ENCODE peak calls at places on chromosomes 16 and 17, in four cellular contexts. Z, D, R and T are unnamed samples.

GRCh38 chr17:18364166-18364565 is 816 bp upstream of the SHMT1 start:
- DNase-seq in D (no peak), R (no peak), Z (no peak), T (no peak)

GRCh38 chr17:44081681-44082080 is 11.1 kb downstream of the G6PC3 start:
- DNase-seq in D (peak), R (no peak), Z (no peak), T (no peak)

GRCh38 chr17:2111691-2112090 is 56.8 kb downstream of the HIC1 start:
- DNase-seq in R (no peak), Z (no peak), D (peak), T (no peak)

GRCh38 chr16:69724981-69725479 is 1.3 kb downstream of the NQO1 start:
- DNase-seq in D (no peak), Z (no peak), R (no peak), T (no peak)

GRCh38 chr17:2264023-2264860 is 39.3 kb downstream of the SMG6 start:
- DNase-seq in Z (no peak), R (no peak), D (no peak), T (no peak)

GRCh38 chr17:57071991-57072944 is 12.8 kb upstream of the AKAP1 start:
- DNase-seq in Z (peak), R (no peak), D (no peak), T (no peak)

GRCh38 chr16:84571010-84571409 is 46.9 kb downstream of the COTL1 start:
- DNase-seq in Z (no peak), R (no peak), D (no peak), T (no peak)

GRCh38 chr17:79948918-79949645 is 86.6 kb downstream of the TBC1D16 start:
- DNase-seq in D (no peak), R (no peak), Z (peak), T (no peak)

GRCh38 chr17:77712578-77712977 is 245.9 kb upstream of the TNRC6C start:
- DNase-seq in D (no peak), R (no peak), Z (no peak), T (no peak)

GRCh38 chr16:57464523-57464922 is 2.0 kb downstream of the POLR2C start:
- DNase-seq in R (no peak), D (no peak), Z (no peak), T (no peak)

GRCh38 chr16:73565925-73566324 is 518.0 kb upstream of the ZFHX3 start:
- DNase-seq in R (no peak), Z (no peak), D (no peak), T (no peak)

GRCh38 chr17:11882716-11883115 is 114.6 kb downstream of the ZNF18 start:
- DNase-seq in Z (no peak), D (no peak), R (no peak), T (no peak)

GRCh38 chr17:80803451-80804428 is 187.9 kb upstream of the CHMP6 start:
- DNase-seq in Z (no peak), R (no peak), D (no peak), T (no peak)

GRCh38 chr16:68406458-68407041 is 41.8 kb downstream of the SMPD3 start:
- DNase-seq in Z (peak), D (peak), R (no peak), T (no peak)

GRCh38 chr17:57274162-57274561 is 17.8 kb downstream of the MSI2 start:
- DNase-seq in D (no peak), Z (no peak), R (no peak), T (no peak)

GRCh38 chr17:37676115-37676925 is 33.1 kb upstream of the DDX52 start:
- DNase-seq in Z (no peak), R (peak), D (peak), T (no peak)

GRCh38 chr16:17350212-17350611 is 120.5 kb downstream of the XYLT1 start:
- DNase-seq in D (peak), R (no peak), Z (no peak), T (no peak)

GRCh38 chr16:27127293-27127692 is 60.6 kb downstream of the C16orf82 start:
- DNase-seq in R (no peak), D (peak), Z (no peak), T (no peak)

GRCh38 chr16:71727545-71728324 is 3.2 kb upstream of the PHLPP2 start:
- DNase-seq in D (no peak), Z (no peak), R (peak), T (no peak)

DNA sequence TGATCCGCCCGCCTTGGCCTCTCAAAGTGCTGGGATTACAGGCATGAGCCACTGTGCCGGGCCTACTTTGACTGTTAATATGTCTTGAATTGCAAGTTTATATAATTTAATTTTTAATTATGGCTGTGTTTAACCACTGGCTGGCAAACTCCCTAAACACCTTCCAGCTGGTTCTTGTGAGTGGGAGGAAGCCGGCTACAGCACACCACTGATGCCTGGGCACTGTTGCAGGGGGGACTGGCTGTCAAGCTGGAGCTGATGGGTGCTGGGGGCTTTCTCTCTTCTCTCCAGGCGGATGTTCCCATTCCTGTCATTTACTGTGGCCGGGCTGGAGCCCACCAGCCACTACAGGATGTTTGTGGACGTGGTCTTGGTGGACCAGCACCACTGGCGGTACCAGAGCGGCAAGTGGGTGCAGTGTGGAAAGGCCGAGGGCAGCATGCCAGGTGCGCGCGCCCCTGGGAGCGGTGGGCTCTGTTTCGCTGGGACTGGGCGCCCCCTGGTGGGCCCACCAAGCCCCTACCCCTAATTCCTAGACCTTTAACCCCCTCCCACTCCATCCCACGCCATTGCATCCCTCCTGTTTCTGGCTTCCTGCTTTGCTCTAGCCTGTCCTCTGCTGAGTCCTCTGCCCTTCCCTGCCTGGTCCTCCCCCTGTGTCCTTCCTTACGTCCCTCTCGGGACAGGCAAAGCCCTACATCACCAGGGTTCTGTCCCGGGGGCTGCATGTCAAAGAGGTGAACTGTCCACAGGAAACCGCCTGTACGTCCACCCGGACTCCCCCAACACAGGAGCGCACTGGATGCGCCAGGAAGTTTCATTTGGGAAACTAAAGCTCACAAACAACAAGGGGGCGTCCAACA is 9.5 kb downstream of the TBX21 start:
- DNase-seq in Z (peak), D (no peak), R (peak), T (no peak)
- TF ChIP-seq CTCF in Z (peak), D (peak), R (peak), T (peak)

GRCh38 chr17:72661093-72661944 is 431.2 kb downstream of the SLC39A11 start:
- DNase-seq in D (no peak), R (no peak), Z (peak), T (no peak)
- TF ChIP-seq CTCF in D (no peak), R (peak), Z (peak), T (no peak)

GRCh38 chr17:76270770-76271668 is 5.9 kb downstream of the UBALD2 start:
- DNase-seq in D (no peak), Z (peak), R (peak), T (no peak)

GRCh38 chr17:76270127-76270592 is 5.0 kb downstream of the UBALD2 start:
- DNase-seq in Z (peak), D (no peak), R (peak), T (peak)

GRCh38 chr17:76273435-76273921 is 8.3 kb downstream of the UBALD2 start:
- DNase-seq in Z (peak), D (no peak), R (no peak), T (no peak)

GRCh38 chr17:76272541-76273434 is 7.6 kb downstream of the UBALD2 start:
- DNase-seq in D (no peak), R (peak), Z (no peak), T (peak)

GRCh38 chr17:76271669-76272540 is 6.8 kb downstream of the UBALD2 start:
- DNase-seq in Z (peak), R (peak), D (no peak), T (peak)
- TF ChIP-seq CTCF in Z (no peak), R (no peak), D (no peak), T (no peak)

GRCh38 chr17:76251478-76252039 is 11.3 kb upstream of the RNF157 start:
- DNase-seq in R (no peak), Z (no peak), D (no peak), T (no peak)

GRCh38 chr17:76250141-76250540 is 9.8 kb upstream of the RNF157 start:
- DNase-seq in R (no peak), D (no peak), Z (no peak), T (no peak)

GRCh38 chr17:76246080-76247066 is 6.1 kb upstream of the RNF157 start:
- DNase-seq in D (peak), R (peak), Z (no peak), T (peak)

GRCh38 chr17:76247304-76247703 is 7.0 kb upstream of the RNF157 start:
- DNase-seq in R (no peak), Z (no peak), D (no peak), T (no peak)

GRCh38 chr17:76248013-76248782 is 7.9 kb upstream of the RNF157 start:
- DNase-seq in D (no peak), R (peak), Z (no peak), T (no peak)
- TF ChIP-seq CTCF in D (no peak), R (peak), Z (peak), T (no peak)

GRCh38 chr16:75555707-75556512 is at the start of gene TMEM231:
- DNase-seq in Z (peak), R (peak), D (peak), T (peak)
- TF ChIP-seq CTCF in Z (peak), R (peak), D (no peak), T (no peak)

GRCh38 chr16:19116711-19117449 is 3.1 kb downstream of the ITPRIPL2 start:
- DNase-seq in Z (no peak), R (peak), D (peak), T (no peak)

GRCh38 chr16:19115148-19116021 is 1.6 kb downstream of the ITPRIPL2 start:
- DNase-seq in Z (peak), R (no peak), D (no peak), T (no peak)

GRCh38 chr16:19110537-19111391 is 3.0 kb upstream of the ITPRIPL2 start:
- DNase-seq in Z (no peak), D (no peak), R (no peak), T (no peak)

GRCh38 chr16:19113577-19114358 is at the start of gene ITPRIPL2:
- DNase-seq in D (peak), Z (peak), R (no peak), T (peak)

DNA sequence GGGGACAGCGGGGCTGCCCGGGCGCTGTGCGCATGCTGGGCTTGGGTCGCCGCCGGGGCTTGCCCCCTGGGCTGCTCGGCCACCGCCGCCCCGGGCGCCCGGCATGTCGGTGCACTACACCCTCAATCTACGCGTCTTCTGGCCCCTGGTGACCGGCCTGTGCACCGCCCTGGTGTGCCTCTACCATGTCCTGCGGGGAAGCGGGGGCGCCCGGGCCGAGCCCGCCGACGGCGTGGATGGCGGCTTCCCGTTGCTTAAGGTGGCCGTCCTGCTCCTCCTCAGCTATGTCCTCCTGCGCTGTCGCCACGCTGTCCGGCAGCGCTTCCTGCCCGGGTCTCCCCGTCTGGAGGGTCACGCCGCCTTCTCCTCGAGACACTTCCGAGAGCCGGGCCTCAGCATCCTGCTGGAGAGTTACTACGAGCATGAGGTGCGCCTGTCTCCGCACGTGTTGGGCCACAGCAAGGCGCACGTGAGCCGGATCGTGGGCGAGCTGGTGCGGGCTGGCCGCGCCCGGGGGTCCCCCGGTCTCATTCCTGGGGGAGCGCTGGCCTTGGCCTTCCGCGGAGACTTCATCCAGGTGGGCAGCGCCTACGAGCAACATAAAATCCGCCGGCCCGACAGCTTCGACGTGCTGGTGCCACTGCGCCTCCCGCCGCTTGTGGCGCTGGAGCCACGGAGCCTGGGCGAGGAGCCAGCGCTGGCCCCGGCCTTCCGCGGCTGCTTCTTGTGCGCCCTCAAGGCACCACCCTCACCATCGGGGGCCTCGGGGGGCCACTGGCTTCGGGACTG is 789 bp downstream of the ITPRIPL2 start:
- DNase-seq in D (peak), Z (peak), R (no peak), T (peak)
- TF ChIP-seq CTCF in D (peak), Z (no peak), R (no peak), T (no peak)